ENCODE peak calls at places on chromosomes 4 and X, in four cellular contexts. E, M, V and T are unnamed samples.

GRCh38 chrX:129701624-129702069 is 37.1 kb upstream of the XPNPEP2 start:
- DNase-seq in E (peak; percentile 15), M (no peak), V (peak; percentile 90), T (no peak)

GRCh38 chr4:186021461-186022167 is 47.3 kb upstream of the TLR3 start:
- DNase-seq in E (no peak), M (no peak), V (no peak), T (peak; percentile 63)

GRCh38 chrX:9184231-9184630 is 150.3 kb upstream of the FAM9B start:
- DNase-seq in E (no peak), M (no peak), V (no peak), T (no peak)

GRCh38 chr4:6762244-6762615 is 20.3 kb upstream of the KIAA0232 start:
- DNase-seq in E (no peak), M (no peak), V (no peak), T (no peak)

GRCh38 chr4:62394751-62395150 is 1194.6 kb downstream of the ADGRL3 start:
- DNase-seq in E (no peak), M (no peak), V (no peak), T (no peak)

GRCh38 chr4:85474818-85475630 is at the start of gene ARHGAP24:
- DNase-seq in E (peak; percentile 78), M (peak; percentile 93), V (peak; percentile 91), T (peak; percentile 56)

GRCh38 chr4:4845027-4845426 is 14.4 kb upstream of the MSX1 start:
- DNase-seq in E (no peak), M (no peak), V (no peak), T (peak; percentile 14)

GRCh38 chr4:152419809-152420208 is 116.1 kb downstream of the FBXW7 start:
- DNase-seq in E (no peak), M (no peak), V (no peak), T (no peak)

GRCh38 chr4:67568820-67569219 is 10.3 kb downstream of the STAP1 start:
- DNase-seq in E (no peak), M (no peak), V (no peak), T (no peak)

GRCh38 chr4:184374006-184374405 is 100.3 kb downstream of the IRF2 start:
- DNase-seq in E (no peak), M (no peak), V (no peak), T (no peak)

GRCh38 chr4:123121241-123121907 is 199.0 kb upstream of the NUDT6 start:
- DNase-seq in E (no peak), M (no peak), V (no peak), T (no peak)

GRCh38 chr4:16169491-16169890 is 56.8 kb downstream of the TAPT1 start:
- DNase-seq in E (no peak), M (no peak), V (no peak), T (no peak)

GRCh38 chr4:97645437-97645836 is 497.8 kb downstream of the STPG2 start:
- DNase-seq in E (no peak), M (no peak), V (no peak), T (no peak)
- H3K27ac ChIP-seq in E (no peak overlapping the region), M (no peak overlapping the region), V (no peak overlapping the region), T (no peak overlapping the region)

GRCh38 chr4:112282860-112283667 is 2.6 kb downstream of the TIFA start:
- DNase-seq in E (no peak), M (no peak), V (no peak), T (no peak)

GRCh38 chr4:112284166-112284565 is 1.5 kb downstream of the TIFA start:
- DNase-seq in E (no peak), M (no peak), V (no peak), T (no peak)

GRCh38 chr4:112288455-112288854 is 2.8 kb upstream of the TIFA start:
- DNase-seq in E (no peak), M (no peak), V (no peak), T (no peak)

GRCh38 chr4:112287258-112287873 is 1.7 kb upstream of the TIFA start:
- DNase-seq in E (peak; percentile 24), M (no peak), V (no peak), T (no peak)

GRCh38 chr4:112284662-112285411 is 867 bp downstream of the TIFA start:
- DNase-seq in E (peak; percentile 27), M (peak; percentile 57), V (no peak), T (no peak)
- H3K27ac ChIP-seq in E (peak overlapping the region; percentile 86), M (peak overlapping the region; percentile 92), V (peak overlapping the region; percentile 71), T (no peak overlapping the region)

DNA sequence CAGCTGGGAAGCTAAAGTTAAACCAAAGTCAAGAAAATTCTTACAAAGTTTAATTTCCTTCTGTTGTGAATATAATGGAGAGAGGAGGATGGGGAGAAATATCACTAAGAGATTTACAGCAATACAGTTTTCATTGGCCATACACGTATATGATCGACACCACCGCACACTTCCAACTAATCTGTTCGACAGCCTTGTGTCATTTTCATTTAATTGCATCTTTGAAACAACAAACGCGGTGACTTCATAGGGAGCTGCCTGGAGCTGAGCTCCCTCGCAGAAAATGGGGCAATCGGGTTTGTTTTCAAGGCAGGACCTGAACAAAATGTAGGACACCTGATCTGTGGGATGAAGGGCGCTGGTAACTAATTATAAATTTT is 1.3 kb downstream of the PTPN13 start:
- DNase-seq in E (no peak), M (no peak), V (no peak), T (no peak)
- H3K27ac ChIP-seq in E (peak overlapping the region; percentile 88), M (peak overlapping the region; percentile 84), V (peak overlapping the region; percentile 90), T (peak overlapping the region; percentile 96)

DNA sequence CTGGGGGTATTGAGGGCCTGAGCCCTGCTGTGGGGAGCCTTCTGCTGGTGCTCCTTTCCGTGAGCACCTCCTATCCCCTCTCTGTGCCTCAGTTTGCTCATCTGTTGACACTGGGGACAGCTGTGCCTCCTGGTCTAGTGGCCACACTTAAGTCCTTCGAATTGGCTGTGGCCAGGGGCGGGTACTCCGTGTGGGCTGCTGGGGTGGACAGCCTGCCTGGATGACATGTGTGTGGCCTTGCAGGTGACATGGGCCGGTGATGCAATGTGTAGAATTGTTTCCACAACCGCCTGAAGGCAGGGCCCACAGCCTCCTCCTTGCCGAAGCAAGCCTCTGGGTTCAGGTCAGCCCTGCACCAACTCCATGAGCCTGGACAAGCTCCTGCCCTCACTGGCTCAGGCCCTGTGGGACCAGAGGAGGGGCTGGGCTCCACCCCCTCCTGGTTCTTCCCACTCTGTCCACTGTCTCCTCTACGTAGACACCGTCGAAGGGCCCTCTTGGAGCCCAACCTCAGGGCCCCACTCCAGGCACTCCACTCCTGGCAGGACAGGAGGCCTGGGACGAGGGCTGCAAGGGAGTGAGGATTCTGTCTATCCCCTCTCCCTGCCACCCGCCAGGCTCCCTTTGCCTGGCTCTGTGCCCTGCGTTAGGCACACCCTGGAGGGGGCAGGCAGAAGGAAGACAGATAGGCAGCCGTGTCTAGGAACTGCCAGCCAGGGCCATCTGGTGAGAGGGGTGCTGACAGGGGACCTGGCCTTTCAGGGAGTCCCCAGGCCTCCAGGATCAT is 1.2 kb downstream of the SH3BP2 start:
- DNase-seq in E (peak; percentile 58), M (peak; percentile 87), V (peak; percentile 71), T (no peak)
- H3K27ac ChIP-seq in E (peak overlapping the region; percentile 78), M (peak overlapping the region; percentile 84), V (peak overlapping the region; percentile 79), T (peak overlapping the region; percentile 66)

GRCh38 chrX:17546356-17546755 is 171.4 kb downstream of the NHS start:
- DNase-seq in E (no peak), M (no peak), V (no peak), T (no peak)
- H3K27ac ChIP-seq in E (no peak overlapping the region), M (no peak overlapping the region), V (no peak overlapping the region), T (no peak overlapping the region)

GRCh38 chr4:57424231-57424897 is 314.2 kb upstream of the IGFBP7 start:
- DNase-seq in E (no peak), M (no peak), V (no peak), T (peak; percentile 45)
- H3K27ac ChIP-seq in E (no peak overlapping the region), M (no peak overlapping the region), V (no peak overlapping the region), T (no peak overlapping the region)

DNA sequence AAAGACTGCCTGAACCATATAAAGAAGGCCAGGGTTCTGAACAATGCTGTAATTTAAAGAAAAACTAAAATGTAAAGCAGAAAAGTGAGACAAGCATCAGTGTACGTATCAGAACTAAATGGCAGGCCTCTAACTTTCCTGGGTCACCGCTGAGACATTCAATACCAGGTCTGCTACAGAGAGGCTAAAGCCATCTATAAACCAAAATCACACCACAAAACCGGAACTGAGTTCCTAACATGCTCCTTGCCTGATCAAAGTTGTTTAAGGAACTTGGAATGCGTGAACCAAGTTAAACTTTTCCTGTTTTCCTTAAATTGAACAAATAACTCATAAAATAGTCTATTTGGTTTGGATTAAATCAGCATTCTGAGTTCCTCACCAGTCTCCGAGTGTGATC is 55.3 kb upstream of the TECRL start:
- DNase-seq in E (no peak), M (no peak), V (no peak), T (no peak)
- H3K27ac ChIP-seq in E (no peak overlapping the region), M (no peak overlapping the region), V (no peak overlapping the region), T (no peak overlapping the region)

GRCh38 chr4:76470064-76470463 is 35.0 kb downstream of the SHROOM3 start:
- DNase-seq in E (no peak), M (no peak), V (no peak), T (no peak)
- H3K27ac ChIP-seq in E (no peak overlapping the region), M (no peak overlapping the region), V (no peak overlapping the region), T (no peak overlapping the region)

DNA sequence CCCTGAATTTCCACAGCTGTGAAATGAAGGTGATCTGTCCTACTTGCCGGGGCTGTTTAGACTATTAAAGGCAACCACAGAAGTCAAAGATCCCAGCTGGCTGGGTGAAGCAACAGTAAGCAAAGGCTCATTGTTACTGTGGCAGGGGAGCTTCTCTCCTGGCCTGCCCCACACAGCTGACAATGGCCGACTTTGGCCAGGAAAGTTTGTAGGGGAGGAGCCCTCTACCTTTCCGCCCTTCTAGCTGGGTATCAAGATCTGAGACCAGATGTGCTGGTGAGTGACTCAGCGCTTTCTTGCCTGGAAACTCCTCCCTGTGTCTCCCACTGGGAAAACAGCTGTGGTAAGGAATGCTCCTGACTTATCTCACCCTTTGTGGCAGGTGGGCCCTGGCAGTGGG is 21.1 kb downstream of the RASSF6 start:
- DNase-seq in E (peak; percentile 80), M (no peak), V (no peak), T (no peak)
- H3K27ac ChIP-seq in E (peak overlapping the region; percentile 77), M (peak overlapping the region; percentile 67), V (no peak overlapping the region), T (no peak overlapping the region)